ENCODE peak calls at places on chromosome 6, in five cellular contexts. One of them, this sample, is unnamed.

GRCh38 chr6:71486466-71486865 is 197.9 kb downstream of the OGFRL1 start:
- DNase-seq in H1: no peak
- DNase-seq in HepG2: no peak
- DNase-seq in K562: no peak
- DNase-seq in GM12878: no peak
- DNase-seq in this sample: no peak

GRCh38 chr6:10266061-10266460 is 148.8 kb downstream of the TFAP2A start:
- DNase-seq in H1: no peak
- DNase-seq in HepG2: no peak
- DNase-seq in K562: no peak
- DNase-seq in GM12878: no peak
- DNase-seq in this sample: no peak

GRCh38 chr6:163099621-163100171 is 314.8 kb upstream of the QKI start:
- DNase-seq in H1: peak; percentile 61
- DNase-seq in HepG2: no peak
- DNase-seq in K562: no peak
- DNase-seq in GM12878: no peak
- DNase-seq in this sample: no peak

GRCh38 chr6:57086843-57087242 is 3.1 kb upstream of the ZNF451 start:
- DNase-seq in H1: no peak
- DNase-seq in HepG2: peak; percentile 62
- DNase-seq in K562: no peak
- DNase-seq in GM12878: no peak
- DNase-seq in this sample: no peak

GRCh38 chr6:13194852-13195251 is 133.5 kb downstream of the TBC1D7 start:
- DNase-seq in H1: peak; percentile 29
- DNase-seq in HepG2: peak; percentile 64
- DNase-seq in K562: peak; percentile 58
- DNase-seq in GM12878: no peak
- DNase-seq in this sample: peak; percentile 21

GRCh38 chr6:131808460-131809269 is 845 bp downstream of the ENPP1 start:
- DNase-seq in H1: no peak
- DNase-seq in HepG2: no peak
- DNase-seq in K562: no peak
- DNase-seq in GM12878: no peak
- DNase-seq in this sample: no peak

GRCh38 chr6:48184644-48185043 is 73.6 kb upstream of the PTCHD4 start:
- DNase-seq in H1: no peak
- DNase-seq in HepG2: no peak
- DNase-seq in K562: no peak
- DNase-seq in GM12878: no peak
- DNase-seq in this sample: no peak

GRCh38 chr6:150250826-150251225 is 108.0 kb downstream of the PPP1R14C start:
- DNase-seq in H1: no peak
- DNase-seq in HepG2: no peak
- DNase-seq in K562: peak; percentile 29
- DNase-seq in GM12878: no peak
- DNase-seq in this sample: no peak

GRCh38 chr6:154166140-154166539 is 127.1 kb downstream of the OPRM1 start:
- DNase-seq in H1: no peak
- DNase-seq in HepG2: no peak
- DNase-seq in K562: no peak
- DNase-seq in GM12878: no peak
- DNase-seq in this sample: no peak

GRCh38 chr6:72032056-72032455 is 145.7 kb downstream of the RIMS1 start:
- DNase-seq in H1: no peak
- DNase-seq in HepG2: no peak
- DNase-seq in K562: no peak
- DNase-seq in GM12878: no peak
- DNase-seq in this sample: no peak

GRCh38 chr6:106450645-106451044 is 90.1 kb downstream of the CRYBG1 start:
- DNase-seq in H1: no peak
- DNase-seq in HepG2: no peak
- DNase-seq in K562: no peak
- DNase-seq in GM12878: no peak
- DNase-seq in this sample: no peak

GRCh38 chr6:46015119-46015968 is at the start of gene CLIC5:
- DNase-seq in H1: no peak
- DNase-seq in HepG2: no peak
- DNase-seq in K562: no peak
- DNase-seq in GM12878: no peak
- DNase-seq in this sample: no peak

GRCh38 chr6:36804549-36804948 is 34.7 kb downstream of the CPNE5 start:
- DNase-seq in H1: no peak
- DNase-seq in HepG2: no peak
- DNase-seq in K562: peak; percentile 40
- DNase-seq in GM12878: no peak
- DNase-seq in this sample: no peak

GRCh38 chr6:43744931-43745727 is 24.9 kb upstream of the VEGFA start:
- DNase-seq in H1: no peak
- DNase-seq in HepG2: no peak
- DNase-seq in K562: no peak
- DNase-seq in GM12878: no peak
- DNase-seq in this sample: no peak

GRCh38 chr6:82571431-82571830 is 207.8 kb downstream of the TPBG start:
- DNase-seq in H1: no peak
- DNase-seq in HepG2: no peak
- DNase-seq in K562: no peak
- DNase-seq in GM12878: no peak
- DNase-seq in this sample: no peak

GRCh38 chr6:11766589-11767450 is 11.8 kb downstream of the ADTRP start:
- DNase-seq in H1: no peak
- DNase-seq in HepG2: peak; percentile 10
- DNase-seq in K562: no peak
- DNase-seq in GM12878: no peak
- DNase-seq in this sample: peak; percentile 78

GRCh38 chr6:134609862-134610261 is 291.9 kb upstream of the SGK1 start:
- DNase-seq in H1: no peak
- DNase-seq in HepG2: no peak
- DNase-seq in K562: no peak
- DNase-seq in GM12878: no peak
- DNase-seq in this sample: no peak

GRCh38 chr6:27297484-27297856 is 14.6 kb downstream of the POM121L2 start:
- DNase-seq in H1: no peak
- DNase-seq in HepG2: no peak
- DNase-seq in K562: peak; percentile 49
- DNase-seq in GM12878: no peak
- DNase-seq in this sample: no peak

GRCh38 chr6:158000530-158001307 is 19.1 kb downstream of the SYNJ2 start:
- DNase-seq in H1: no peak
- DNase-seq in HepG2: no peak
- DNase-seq in K562: no peak
- DNase-seq in GM12878: no peak
- DNase-seq in this sample: no peak

GRCh38 chr6:113732384-113732966 is 124.7 kb upstream of the MARCKS start:
- DNase-seq in H1: no peak
- DNase-seq in HepG2: peak; percentile 24
- DNase-seq in K562: no peak
- DNase-seq in GM12878: no peak
- DNase-seq in this sample: no peak

GRCh38 chr6:14282854-14283505 is 165.4 kb downstream of the CD83 start:
- DNase-seq in H1: no peak
- DNase-seq in HepG2: no peak
- DNase-seq in K562: no peak
- DNase-seq in GM12878: no peak
- DNase-seq in this sample: no peak

GRCh38 chr6:45432944-45433343 is 55.2 kb upstream of the SUPT3H start:
- DNase-seq in H1: no peak
- DNase-seq in HepG2: no peak
- DNase-seq in K562: peak; percentile 25
- DNase-seq in GM12878: no peak
- DNase-seq in this sample: no peak

GRCh38 chr6:37047933-37048850 is 42.7 kb downstream of the FGD2 start:
- DNase-seq in H1: no peak
- DNase-seq in HepG2: no peak
- DNase-seq in K562: no peak
- DNase-seq in GM12878: no peak
- DNase-seq in this sample: no peak

GRCh38 chr6:149869275-149869892 is 5.2 kb upstream of the LRP11 start:
- DNase-seq in H1: no peak
- DNase-seq in HepG2: no peak
- DNase-seq in K562: no peak
- DNase-seq in GM12878: no peak
- DNase-seq in this sample: no peak

GRCh38 chr6:156283091-156283490 is 494.1 kb upstream of the ARID1B start:
- DNase-seq in H1: no peak
- DNase-seq in HepG2: no peak
- DNase-seq in K562: no peak
- DNase-seq in GM12878: no peak
- DNase-seq in this sample: no peak

GRCh38 chr6:21710908-21711627 is 117.5 kb downstream of the SOX4 start:
- DNase-seq in H1: no peak
- DNase-seq in HepG2: peak; percentile 79
- DNase-seq in K562: no peak
- DNase-seq in GM12878: no peak
- DNase-seq in this sample: no peak

GRCh38 chr6:53018443-53018842 is 23.4 kb upstream of the GSTA4 start:
- DNase-seq in H1: no peak
- DNase-seq in HepG2: no peak
- DNase-seq in K562: no peak
- DNase-seq in GM12878: no peak
- DNase-seq in this sample: no peak

GRCh38 chr6:52063584-52064400 is 23.6 kb downstream of the PKHD1 start:
- DNase-seq in H1: peak; percentile 15
- DNase-seq in HepG2: peak; percentile 61
- DNase-seq in K562: peak; percentile 32
- DNase-seq in GM12878: peak; percentile 42
- DNase-seq in this sample: peak; percentile 35

GRCh38 chr6:159168536-159169192 is 536 bp upstream of the FNDC1 start:
- DNase-seq in H1: no peak
- DNase-seq in HepG2: peak; percentile 11
- DNase-seq in K562: peak; percentile 41
- DNase-seq in GM12878: no peak
- DNase-seq in this sample: no peak

GRCh38 chr6:11412011-11412424 is 125.5 kb upstream of the TMEM170B start:
- DNase-seq in H1: no peak
- DNase-seq in HepG2: no peak
- DNase-seq in K562: no peak
- DNase-seq in GM12878: no peak
- DNase-seq in this sample: no peak

GRCh38 chr6:111573892-111574800 is 31.5 kb downstream of the TRAF3IP2 start:
- DNase-seq in H1: no peak
- DNase-seq in HepG2: no peak
- DNase-seq in K562: no peak
- DNase-seq in GM12878: no peak
- DNase-seq in this sample: no peak

GRCh38 chr6:165183071-165183470 is 126.3 kb downstream of the C6orf118 start:
- DNase-seq in H1: no peak
- DNase-seq in HepG2: no peak
- DNase-seq in K562: no peak
- DNase-seq in GM12878: no peak
- DNase-seq in this sample: no peak

GRCh38 chr6:159378361-159378760 is 209.2 kb downstream of the FNDC1 start:
- DNase-seq in H1: no peak
- DNase-seq in HepG2: no peak
- DNase-seq in K562: no peak
- DNase-seq in GM12878: no peak
- DNase-seq in this sample: no peak

GRCh38 chr6:33279971-33280511 is 3.1 kb downstream of the B3GALT4 start:
- DNase-seq in H1: peak; percentile 64
- DNase-seq in HepG2: peak; percentile 93
- DNase-seq in K562: peak; percentile 76
- DNase-seq in GM12878: no peak
- DNase-seq in this sample: peak; percentile 82

GRCh38 chr6:112571486-112571885 is 224.4 kb downstream of the RFPL4B start:
- DNase-seq in H1: no peak
- DNase-seq in HepG2: no peak
- DNase-seq in K562: no peak
- DNase-seq in GM12878: no peak
- DNase-seq in this sample: no peak

DNA sequence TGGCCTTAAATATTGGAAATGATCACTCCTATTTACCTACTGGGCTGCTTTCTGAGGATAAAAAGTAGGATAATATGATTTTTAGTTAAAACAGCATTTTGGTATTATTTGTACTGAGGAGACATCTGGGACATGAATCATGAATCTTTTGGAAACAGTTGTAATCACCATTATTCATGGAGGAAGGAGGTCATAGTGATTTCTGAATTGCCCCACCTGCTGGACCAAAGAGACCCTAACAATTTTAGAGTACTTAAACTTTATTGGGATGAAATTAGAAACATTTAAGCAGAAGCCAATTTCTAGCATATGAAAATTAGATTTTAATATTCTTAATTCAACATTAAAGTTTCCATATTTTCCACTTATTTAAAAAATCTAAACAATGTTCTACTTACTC is 108.4 kb upstream of the SIM1 start:
- DNase-seq in H1: no peak
- DNase-seq in HepG2: peak; percentile 15
- DNase-seq in K562: peak; percentile 14
- DNase-seq in GM12878: no peak
- DNase-seq in this sample: peak; percentile 16
- TF ChIP-seq RAD21 in H1: peak; percentile 9
- TF ChIP-seq RAD21 in HepG2: no peak
- TF ChIP-seq RAD21 in K562: no peak
- TF ChIP-seq RAD21 in GM12878: no peak
- TF ChIP-seq RAD21 in this sample: peak; percentile 31

DNA sequence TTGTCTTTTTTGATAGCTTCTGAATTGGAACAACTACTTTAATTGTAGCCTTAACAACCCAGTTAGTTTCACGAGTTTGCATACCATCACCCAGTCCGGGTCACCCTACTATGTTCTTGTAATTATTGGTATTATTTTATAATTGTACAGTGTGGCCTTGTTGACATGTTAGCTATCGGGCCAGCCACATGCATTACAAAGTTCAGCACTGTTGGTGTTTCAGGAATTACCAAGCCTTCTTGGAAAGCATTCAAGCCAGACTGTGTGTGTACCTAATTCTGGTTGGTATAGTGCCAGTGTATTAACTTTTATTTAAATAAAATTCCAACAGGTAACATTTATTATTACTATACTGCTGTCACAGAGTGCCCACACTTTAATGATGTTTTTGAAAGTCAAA is 150.9 kb downstream of the JARID2 start:
- DNase-seq in H1: no peak
- DNase-seq in HepG2: no peak
- DNase-seq in K562: no peak
- DNase-seq in GM12878: no peak
- DNase-seq in this sample: no peak
- TF ChIP-seq ATF3 in H1: no peak
- TF ChIP-seq ATF3 in HepG2: no peak
- TF ChIP-seq ATF3 in K562: no peak
- TF ChIP-seq ATF3 in GM12878: no peak
- TF ChIP-seq ATF3 in this sample: no peak

GRCh38 chr6:4041480-4041879 is 37.5 kb downstream of the FAM217A start:
- DNase-seq in H1: no peak
- DNase-seq in HepG2: no peak
- DNase-seq in K562: no peak
- DNase-seq in GM12878: no peak
- DNase-seq in this sample: no peak
- TF ChIP-seq YY1 in H1: no peak
- TF ChIP-seq YY1 in HepG2: no peak
- TF ChIP-seq YY1 in K562: no peak
- TF ChIP-seq YY1 in GM12878: no peak
- TF ChIP-seq YY1 in this sample: no peak

GRCh38 chr6:148457843-148458159 is 115.2 kb downstream of the SASH1 start:
- DNase-seq in H1: no peak
- DNase-seq in HepG2: no peak
- DNase-seq in K562: no peak
- DNase-seq in GM12878: no peak
- DNase-seq in this sample: no peak
- TF ChIP-seq RAD21 in H1: no peak
- TF ChIP-seq RAD21 in HepG2: no peak
- TF ChIP-seq RAD21 in K562: no peak
- TF ChIP-seq RAD21 in GM12878: no peak
- TF ChIP-seq RAD21 in this sample: no peak

This sample was measured in HCT116.